ENCODE peak calls at places on chromosomes 11 and 22, in four cellular contexts. M is K562, L is GM12878, Q is HepG2. N is an unnamed sample.

GRCh38 chr11:24617856-24618255 is 121.0 kb downstream of the LUZP2 start:
- DNase-seq in Q (no peak), L (no peak), M (no peak), N (no peak)

GRCh38 chr11:74532496-74533246 is 39.1 kb upstream of the LIPT2 start:
- DNase-seq in M (no peak), L (no peak), Q (no peak), N (no peak)

GRCh38 chr11:1393038-1393710 is 3.4 kb downstream of the BRSK2 start:
- DNase-seq in L (no peak), Q (no peak), M (no peak), N (no peak)

GRCh38 chr11:107217444-107217843 is 199.2 kb upstream of the GUCY1A2 start:
- DNase-seq in L (no peak), M (no peak), Q (no peak), N (no peak)

GRCh38 chr11:39236916-39237315 is 2222.5 kb downstream of the LRRC4C start:
- DNase-seq in Q (no peak), L (no peak), M (no peak), N (no peak)

GRCh38 chr11:9528573-9529332 is 44.7 kb upstream of the WEE1 start:
- DNase-seq in Q (no peak), M (no peak), L (no peak), N (peak; percentile 52)

GRCh38 chr11:130801287-130802146 is 114.8 kb downstream of the SNX19 start:
- DNase-seq in M (no peak), Q (no peak), L (no peak), N (no peak)

GRCh38 chr11:15969281-15969680 is 387.1 kb downstream of the SOX6 start:
- DNase-seq in L (peak; percentile 32), Q (peak; percentile 43), M (peak; percentile 92), N (no peak)

GRCh38 chr11:117265745-117266144 is 25.4 kb upstream of the BACE1-AS start:
- DNase-seq in Q (no peak), M (no peak), L (no peak), N (no peak)

GRCh38 chr11:117269856-117270255 is 21.3 kb upstream of the BACE1-AS start:
- DNase-seq in L (no peak), M (no peak), Q (no peak), N (no peak)

GRCh38 chr11:117273550-117274289 is 17.4 kb upstream of the BACE1-AS start:
- DNase-seq in Q (no peak), L (no peak), M (no peak), N (no peak)

DNA sequence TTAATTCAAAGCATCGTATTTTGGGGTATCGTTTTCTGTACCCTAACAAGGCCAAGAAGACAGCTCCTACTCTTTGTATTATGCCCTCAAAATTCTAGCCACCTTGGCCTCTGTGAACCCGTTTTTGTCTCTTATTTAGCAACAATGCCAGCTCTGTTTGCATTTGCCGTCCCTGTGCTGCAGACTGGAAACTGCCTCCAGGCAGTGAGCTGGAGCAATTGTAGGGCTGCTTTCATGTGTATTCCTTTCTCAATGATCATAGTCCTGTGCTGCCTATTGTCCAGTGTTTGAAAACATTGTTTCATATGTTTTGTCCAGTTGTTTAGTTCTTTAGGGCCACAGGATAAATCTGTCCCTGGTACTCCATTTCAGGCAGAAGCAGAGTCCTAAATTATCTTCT is 19.9 kb upstream of the BACE1-AS start:
- DNase-seq in Q (peak; percentile 44), L (no peak), M (no peak), N (no peak)
- TF ChIP-seq TARDBP in Q (no peak), L (no peak), M (no peak), N (no peak)

GRCh38 chr22:40594924-40595323 is 41.6 kb downstream of the MRTFA start:
- DNase-seq in Q (peak; percentile 33), M (no peak), L (no peak), N (no peak)
- TF ChIP-seq SP1 in Q (no peak), M (no peak), L (no peak), N (no peak)

GRCh38 chr11:26622201-26622600 is 50.1 kb upstream of the MUC15 start:
- DNase-seq in M (no peak), Q (no peak), L (no peak), N (no peak)

GRCh38 chr11:26623076-26623666 is 51.1 kb upstream of the MUC15 start:
- DNase-seq in L (no peak), Q (no peak), M (no peak), N (no peak)

GRCh38 chr11:26621147-26621546 is 49.1 kb upstream of the MUC15 start:
- DNase-seq in M (no peak), Q (no peak), L (no peak), N (no peak)

GRCh38 chr11:26620282-26621045 is 48.4 kb upstream of the MUC15 start:
- DNase-seq in Q (no peak), M (no peak), L (no peak), N (no peak)

DNA sequence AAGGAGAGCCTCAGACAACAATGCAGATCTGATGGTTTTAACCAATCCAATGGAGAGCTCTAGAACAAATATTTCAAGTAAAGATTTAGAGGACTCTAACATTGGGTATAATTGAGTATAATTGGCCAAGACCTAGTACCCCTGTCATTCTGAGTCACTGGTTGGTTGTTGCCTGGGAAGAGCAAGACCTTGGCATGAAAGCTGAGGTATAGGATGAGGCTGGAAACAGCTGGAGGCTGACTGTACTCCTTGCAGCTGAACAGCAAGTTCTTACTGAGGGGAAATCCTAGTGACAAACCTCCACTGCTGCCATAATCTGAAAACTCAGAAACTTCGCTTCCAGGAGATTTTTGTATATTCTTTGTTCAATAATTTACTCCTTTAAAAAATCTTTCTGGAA is 54.3 kb upstream of the MUC15 start:
- DNase-seq in Q (no peak), L (no peak), M (no peak), N (no peak)
- TF ChIP-seq BHLHE40 in Q (no peak), L (no peak), M (no peak), N (no peak)

GRCh38 chr11:111532365-111532709 is 8.2 kb upstream of the LAYN start:
- DNase-seq in L (no peak), Q (no peak), M (no peak), N (no peak)

GRCh38 chr11:111537336-111537860 is 3.1 kb upstream of the LAYN start:
- DNase-seq in Q (no peak), M (no peak), L (no peak), N (no peak)

GRCh38 chr11:111538407-111539114 is 2.0 kb upstream of the LAYN start:
- DNase-seq in L (no peak), Q (peak; percentile 61), M (no peak), N (no peak)

GRCh38 chr11:111531687-111532364 is 8.7 kb upstream of the LAYN start:
- DNase-seq in L (peak; percentile 8), Q (no peak), M (no peak), N (no peak)

GRCh38 chr11:111535281-111535680 is 5.2 kb upstream of the LAYN start:
- DNase-seq in L (no peak), M (no peak), Q (no peak), N (no peak)
- TF ChIP-seq TARDBP in L (no peak), M (no peak), Q (no peak), N (no peak)

GRCh38 chr22:43889366-43890253 is 2.2 kb downstream of the PNPLA5 start:
- DNase-seq in M (peak; percentile 13), L (no peak), Q (no peak), N (no peak)
- TF ChIP-seq SP1 in M (no peak), L (no peak), Q (no peak), N (no peak)

GRCh38 chr11:92948116-92948515 is 21.3 kb upstream of the MTNR1B start:
- DNase-seq in L (no peak), Q (peak; percentile 88), M (no peak), N (no peak)
- TF ChIP-seq BHLHE40 in L (no peak), Q (no peak), M (no peak), N (no peak)